ENCODE peak calls at places on chromosome 16, in six cellular contexts. R is upper lobe of right lung, B is breast epithelium, L is foreskin keratinocyte, P is T-helper 2 cell, H is HCT116. A is an unnamed sample.

GRCh38 chr16:86929149-86929871 is 351.0 kb downstream of the FOXL1 start:
- DNase-seq in R (no peak), B (no peak), L (peak), P (no peak), H (no peak), A (no peak)

GRCh38 chr16:19136549-19137196 is 22.9 kb downstream of the ITPRIPL2 start:
- DNase-seq in R (no peak), B (no peak), L (no peak), P (no peak), H (no peak), A (no peak)

GRCh38 chr16:66293932-66294331 is 72.6 kb upstream of the CDH5 start:
- DNase-seq in R (no peak), B (no peak), L (no peak), P (no peak), H (no peak), A (no peak)

GRCh38 chr16:73064227-73064995 is 16.5 kb upstream of the ZFHX3 start:
- DNase-seq in R (no peak), B (no peak), L (peak), P (no peak), H (no peak), A (no peak)

GRCh38 chr16:86597126-86597879 is 19.0 kb downstream of the FOXL1 start:
- DNase-seq in R (no peak), B (no peak), L (no peak), P (no peak), H (no peak), A (no peak)

GRCh38 chr16:70740919-70741778 is 55.3 kb upstream of the MTSS2 start:
- DNase-seq in R (no peak), B (no peak), L (no peak), P (no peak), H (no peak), A (peak)

GRCh38 chr16:31064882-31065461 is 9.1 kb downstream of the ZNF668 start:
- DNase-seq in R (no peak), B (no peak), L (peak), P (no peak), H (no peak), A (peak)

GRCh38 chr16:65700599-65700998 is 578.7 kb upstream of the CDH11 start:
- DNase-seq in R (no peak), B (no peak), L (peak), P (no peak), H (no peak), A (no peak)

A was measured in kidney glomerular epithelial cell.